ENCODE peak calls at places on chromosomes 1 and 21, in four cellular contexts. T is mammary epithelial cell, E is GM23248, U is neuronal stem cell. V is an unnamed sample.

GRCh38 chr1:51624851-51625250 is 8.0 kb downstream of the OSBPL9 start:
- DNase-seq in T (no peak), E (no peak), U (no peak), V (no peak)

GRCh38 chr1:172653015-172653709 is 5.7 kb upstream of the FASLG start:
- DNase-seq in T (peak), E (peak), U (no peak), V (no peak)

GRCh38 chr21:38725196-38726157 is 80.3 kb upstream of the ETS2 start:
- DNase-seq in T (peak), E (no peak), U (no peak), V (no peak)

GRCh38 chr1:198157847-198158765 is 1.3 kb downstream of the NEK7 start:
- DNase-seq in T (peak), E (peak), U (peak), V (peak)

GRCh38 chr1:234683856-234684632 is 74.1 kb upstream of the IRF2BP2 start:
- DNase-seq in T (peak), E (peak), U (no peak), V (peak)

GRCh38 chr1:64074767-64075166 is 128.7 kb upstream of the UBE2U start:
- DNase-seq in T (no peak), E (no peak), U (no peak), V (no peak)

GRCh38 chr1:236753964-236754363 is 41.1 kb upstream of the MTR start:
- DNase-seq in T (no peak), E (no peak), U (no peak), V (no peak)

GRCh38 chr1:230112782-230113181 is 45.7 kb downstream of the GALNT2 start:
- DNase-seq in T (no peak), E (no peak), U (no peak), V (no peak)

GRCh38 chr1:192147221-192147620 is 11.0 kb upstream of the RGS18 start:
- DNase-seq in T (no peak), E (no peak), U (no peak), V (no peak)

GRCh38 chr1:202009326-202010031 is 908 bp upstream of the ELF3 start:
- DNase-seq in T (peak), E (peak), U (peak), V (peak)

GRCh38 chr21:34865922-34866271 is 183.2 kb downstream of the RUNX1 start:
- DNase-seq in T (no peak), E (no peak), U (no peak), V (peak)

GRCh38 chr1:33137800-33138199 is 44.0 kb downstream of the TRIM62 start:
- DNase-seq in T (no peak), E (peak), U (peak), V (peak)

GRCh38 chr1:185315364-185316108 is 1.5 kb downstream of the IVNS1ABP start:
- DNase-seq in T (no peak), E (peak), U (no peak), V (peak)

GRCh38 chr1:203000217-203000944 is 6.8 kb upstream of the TMEM183A start:
- DNase-seq in T (no peak), E (no peak), U (no peak), V (no peak)

GRCh38 chr1:53586765-53587164 is 127.6 kb downstream of the DMRTB1 start:
- DNase-seq in T (no peak), E (no peak), U (no peak), V (no peak)

GRCh38 chr1:38551318-38551717 is 308.3 kb downstream of the RRAGC start:
- DNase-seq in T (no peak), E (no peak), U (no peak), V (no peak)

GRCh38 chr1:25063591-25064416 is 133.7 kb upstream of the RUNX3 start:
- DNase-seq in T (no peak), E (no peak), U (no peak), V (peak)

GRCh38 chr1:166007176-166007575 is 159.6 kb downstream of the FAM78B start:
- DNase-seq in T (no peak), E (no peak), U (no peak), V (no peak)

GRCh38 chr1:210143465-210144062 is 89.0 kb upstream of the SERTAD4 start:
- DNase-seq in T (peak), E (peak), U (peak), V (peak)

GRCh38 chr1:224726783-224727182 is 110.7 kb downstream of the CNIH3 start:
- DNase-seq in T (peak), E (peak), U (no peak), V (peak)

GRCh38 chr1:20711285-20712209 is 6.3 kb downstream of the KIF17 start:
- DNase-seq in T (no peak), E (no peak), U (no peak), V (no peak)

GRCh38 chr21:33801424-33802405 is 113.9 kb downstream of the ATP5PO start:
- DNase-seq in T (peak), E (peak), U (no peak), V (peak)

GRCh38 chr1:218664385-218665170 is 319.4 kb downstream of the TGFB2 start:
- DNase-seq in T (peak), E (peak), U (no peak), V (peak)

GRCh38 chr1:65769621-65770020 is 23.1 kb upstream of the PDE4B start:
- DNase-seq in T (no peak), E (peak), U (no peak), V (peak)

GRCh38 chr1:58432813-58433668 is 113.5 kb downstream of the OMA1 start:
- DNase-seq in T (peak), E (peak), U (peak), V (peak)

GRCh38 chr21:35475768-35476167 is 426.7 kb upstream of the RUNX1 start:
- DNase-seq in T (no peak), E (peak), U (no peak), V (peak)

GRCh38 chr1:210654176-210654786 is 325.6 kb downstream of the HHAT start:
- DNase-seq in T (no peak), E (peak), U (no peak), V (no peak)

GRCh38 chr1:40078512-40079333 is 18.3 kb downstream of the PPT1 start:
- DNase-seq in T (peak), E (peak), U (peak), V (peak)

GRCh38 chr1:147539122-147539575 is 2.2 kb upstream of the BCL9 start:
- DNase-seq in T (peak), E (peak), U (peak), V (peak)

GRCh38 chr1:162191396-162192322 is 122.2 kb downstream of the NOS1AP start:
- DNase-seq in T (peak), E (no peak), U (no peak), V (no peak)

GRCh38 chr1:95117207-95118018 is at the start of gene TLCD4:
- DNase-seq in T (peak), E (peak), U (peak), V (peak)

GRCh38 chr21:25457411-25457810 is 149.9 kb downstream of the MRPL39 start:
- DNase-seq in T (peak), E (peak), U (no peak), V (peak)

GRCh38 chr1:101843160-101843559 is 153.6 kb downstream of the OLFM3 start:
- DNase-seq in T (no peak), E (no peak), U (no peak), V (no peak)

GRCh38 chr21:42028754-42029385 is 18.7 kb upstream of the ZBTB21 start:
- DNase-seq in T (no peak), E (no peak), U (no peak), V (no peak)

GRCh38 chr1:54105736-54106269 is 47.0 kb downstream of the CDCP2 start:
- DNase-seq in T (no peak), E (no peak), U (no peak), V (no peak)

GRCh38 chr1:213987876-213988638 is at the start of gene PROX1:
- DNase-seq in T (peak), E (peak), U (peak), V (peak)

GRCh38 chr21:44531606-44532128 is 8.3 kb downstream of the KRTAP10-1 start:
- DNase-seq in T (no peak), E (no peak), U (no peak), V (no peak)

GRCh38 chr1:33612877-33613487 is 140.5 kb downstream of the ZSCAN20 start:
- DNase-seq in T (peak), E (peak), U (peak), V (peak)

GRCh38 chr1:244054924-244055263 is 3.8 kb downstream of the ZBTB18 start:
- DNase-seq in T (no peak), E (no peak), U (no peak), V (no peak)
- H3K4me3 ChIP-seq in T (no peak), E (no peak), U (no peak), V (no peak)

GRCh38 chr1:50295553-50295952 is 127.7 kb downstream of the DMRTA2 start:
- DNase-seq in T (no peak), E (no peak), U (no peak), V (no peak)

GRCh38 chr1:50289495-50289894 is 133.7 kb downstream of the DMRTA2 start:
- DNase-seq in T (no peak), E (no peak), U (no peak), V (no peak)

GRCh38 chr1:50292276-50292675 is 131.0 kb downstream of the DMRTA2 start:
- DNase-seq in T (no peak), E (no peak), U (no peak), V (no peak)
- H3K9ac ChIP-seq in T (no peak), E (no peak), U (no peak), V (no peak)

GRCh38 chr1:28860332-28861073 is 48.5 kb downstream of the OPRD1 start:
- DNase-seq in T (peak), E (peak), U (no peak), V (no peak)

GRCh38 chr1:28855469-28855944 is 43.5 kb downstream of the OPRD1 start:
- DNase-seq in T (no peak), E (peak), U (no peak), V (no peak)

GRCh38 chr1:28855969-28856368 is 44.0 kb downstream of the OPRD1 start:
- DNase-seq in T (no peak), E (no peak), U (no peak), V (no peak)

GRCh38 chr1:28853033-28853742 is 41.2 kb downstream of the OPRD1 start:
- DNase-seq in T (no peak), E (no peak), U (no peak), V (no peak)

DNA sequence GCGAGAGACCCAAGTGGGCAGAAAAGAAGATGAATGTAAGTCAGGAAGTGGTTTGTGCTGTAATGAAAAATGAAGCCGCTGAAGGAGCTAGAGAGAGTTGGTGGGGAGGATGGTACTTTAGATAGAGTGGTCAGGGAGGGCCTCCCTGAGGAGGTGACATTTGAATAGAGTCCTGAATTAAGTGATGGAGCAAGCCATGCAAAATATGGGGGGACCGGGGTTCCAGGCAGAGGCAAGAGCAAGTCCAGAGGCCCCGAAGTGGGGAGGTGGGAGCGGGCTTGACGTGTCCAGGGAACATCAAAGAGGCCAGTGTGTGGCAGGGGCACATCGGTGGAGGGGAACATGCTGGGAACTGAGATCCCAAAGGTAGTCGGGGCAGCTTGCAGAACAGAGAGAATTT is 43.1 kb downstream of the OPRD1 start:
- DNase-seq in T (no peak), E (no peak), U (no peak), V (no peak)
- H3K4me3 ChIP-seq in T (no peak), E (no peak), U (no peak), V (no peak)

GRCh38 chr21:46099476-46099875 is 1.6 kb downstream of the COL6A2 start:
- DNase-seq in T (no peak), E (peak), U (no peak), V (peak)
- H3K9ac ChIP-seq in T (no peak), E (peak), U (no peak), V (peak)

V was measured in adipocyte.